ENCODE peak calls at places on chromosomes 11 and 22, in four cellular contexts. X, R, Q and J are unnamed samples.

GRCh38 chr22:42966389-42966998 is 48.5 kb downstream of the PACSIN2 start:
- DNase-seq in X (no peak), R (no peak), Q (no peak), J (no peak)

GRCh38 chr11:30244255-30244654 is 13.4 kb downstream of the FSHB start:
- DNase-seq in X (peak), R (no peak), Q (no peak), J (no peak)

GRCh38 chr11:64809781-64810241 is 540 bp downstream of the MEN1 start:
- DNase-seq in X (peak), R (no peak), Q (no peak), J (no peak)

GRCh38 chr11:93169143-93169542 is 28.6 kb downstream of the SLC36A4 start:
- DNase-seq in X (no peak), R (no peak), Q (no peak), J (no peak)

GRCh38 chr11:101583180-101584128 is at the start of gene TRPC6:
- DNase-seq in X (peak), R (no peak), Q (no peak), J (no peak)

GRCh38 chr11:9003573-9004309 is at the start of gene NRIP3:
- DNase-seq in X (peak), R (peak), Q (peak), J (peak)

GRCh38 chr11:116729501-116730240 is 43.1 kb downstream of the BUD13 start:
- DNase-seq in X (no peak), R (no peak), Q (no peak), J (no peak)

GRCh38 chr22:49934891-49935557 is 16.6 kb downstream of the CRELD2 start:
- DNase-seq in X (no peak), R (peak), Q (peak), J (peak)

GRCh38 chr11:48172818-48173609 is 43.6 kb upstream of the OR4B1 start:
- DNase-seq in X (peak), R (peak), Q (peak), J (peak)

GRCh38 chr11:94762208-94762607 is 5.9 kb upstream of the AMOTL1 start:
- DNase-seq in X (no peak), R (no peak), Q (peak), J (no peak)

GRCh38 chr11:27183672-27184457 is 143.2 kb downstream of the BBOX1 start:
- DNase-seq in X (peak), R (peak), Q (peak), J (peak)

GRCh38 chr11:80593981-80594380 is 1153.2 kb upstream of the TENM4 start:
- DNase-seq in X (no peak), R (no peak), Q (no peak), J (no peak)

GRCh38 chr11:64998690-64999431 is 2.1 kb upstream of the BATF2 start:
- DNase-seq in X (peak), R (no peak), Q (peak), J (no peak)

GRCh38 chr11:65636810-65637557 is 917 bp upstream of the SIPA1 start:
- DNase-seq in X (no peak), R (no peak), Q (no peak), J (no peak)

GRCh38 chr11:18791175-18792065 is at the start of gene PTPN5:
- DNase-seq in X (no peak), R (no peak), Q (no peak), J (no peak)

GRCh38 chr11:36164522-36165250 is 124.5 kb downstream of the COMMD9 start:
- DNase-seq in X (no peak), R (no peak), Q (no peak), J (no peak)

DNA sequence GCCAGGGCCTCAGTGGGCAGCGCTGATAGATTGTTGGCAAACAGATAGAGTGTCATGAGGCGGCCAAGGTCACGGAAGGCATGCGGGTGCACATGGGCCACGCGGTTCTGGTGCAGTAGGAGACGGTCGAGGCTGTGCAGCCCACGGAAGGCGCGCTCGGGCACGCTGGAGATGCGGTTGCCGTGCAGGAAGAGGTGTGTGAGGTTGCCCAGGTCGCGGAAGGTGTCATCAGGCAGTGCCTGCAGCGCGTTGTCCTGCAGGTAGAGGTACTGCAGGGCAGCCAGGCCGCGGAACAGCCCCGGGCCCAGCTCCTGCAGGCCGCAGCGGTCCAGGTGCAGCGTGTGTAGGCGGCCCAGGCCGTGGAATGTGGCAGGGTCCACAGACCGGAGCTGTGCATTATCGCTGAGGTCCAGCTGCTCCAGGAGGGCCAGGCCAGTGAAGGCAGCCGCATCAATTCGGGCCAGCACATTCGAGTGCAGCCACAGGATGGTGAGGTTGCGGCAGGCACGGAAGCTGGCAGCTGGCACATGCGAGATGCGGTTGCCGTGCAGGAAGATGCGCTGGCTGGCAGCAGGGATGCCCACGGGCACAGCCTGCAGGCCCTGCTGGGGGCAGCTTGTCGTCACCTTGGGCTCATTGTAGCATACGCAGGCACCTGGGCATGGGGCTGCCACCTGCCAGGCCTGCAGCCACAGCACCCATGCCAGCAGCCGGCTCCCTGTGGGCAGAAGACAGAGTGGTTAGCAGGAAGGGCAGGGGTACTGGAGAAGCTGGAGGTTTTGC is 25.5 kb downstream of the RTN4R start:
- DNase-seq in X (no peak), R (peak), Q (peak), J (no peak)
- H3K27ac ChIP-seq in X (no peak), R (peak), Q (peak), J (peak)

GRCh38 chr11:117823941-117824420 is 563 bp downstream of the FXYD2 start:
- DNase-seq in X (no peak), R (no peak), Q (no peak), J (no peak)
- H3K27ac ChIP-seq in X (peak), R (no peak), Q (peak), J (no peak)

GRCh38 chr11:118312328-118312727 is 7.8 kb downstream of the CD3E start:
- DNase-seq in X (no peak), R (no peak), Q (no peak), J (no peak)
- H3K27ac ChIP-seq in X (no peak), R (peak), Q (peak), J (peak)

GRCh38 chr22:37581534-37581933 is 1.6 kb upstream of the LGALS2 start:
- DNase-seq in X (no peak), R (no peak), Q (no peak), J (no peak)
- H3K27ac ChIP-seq in X (no peak), R (no peak), Q (no peak), J (no peak)

DNA sequence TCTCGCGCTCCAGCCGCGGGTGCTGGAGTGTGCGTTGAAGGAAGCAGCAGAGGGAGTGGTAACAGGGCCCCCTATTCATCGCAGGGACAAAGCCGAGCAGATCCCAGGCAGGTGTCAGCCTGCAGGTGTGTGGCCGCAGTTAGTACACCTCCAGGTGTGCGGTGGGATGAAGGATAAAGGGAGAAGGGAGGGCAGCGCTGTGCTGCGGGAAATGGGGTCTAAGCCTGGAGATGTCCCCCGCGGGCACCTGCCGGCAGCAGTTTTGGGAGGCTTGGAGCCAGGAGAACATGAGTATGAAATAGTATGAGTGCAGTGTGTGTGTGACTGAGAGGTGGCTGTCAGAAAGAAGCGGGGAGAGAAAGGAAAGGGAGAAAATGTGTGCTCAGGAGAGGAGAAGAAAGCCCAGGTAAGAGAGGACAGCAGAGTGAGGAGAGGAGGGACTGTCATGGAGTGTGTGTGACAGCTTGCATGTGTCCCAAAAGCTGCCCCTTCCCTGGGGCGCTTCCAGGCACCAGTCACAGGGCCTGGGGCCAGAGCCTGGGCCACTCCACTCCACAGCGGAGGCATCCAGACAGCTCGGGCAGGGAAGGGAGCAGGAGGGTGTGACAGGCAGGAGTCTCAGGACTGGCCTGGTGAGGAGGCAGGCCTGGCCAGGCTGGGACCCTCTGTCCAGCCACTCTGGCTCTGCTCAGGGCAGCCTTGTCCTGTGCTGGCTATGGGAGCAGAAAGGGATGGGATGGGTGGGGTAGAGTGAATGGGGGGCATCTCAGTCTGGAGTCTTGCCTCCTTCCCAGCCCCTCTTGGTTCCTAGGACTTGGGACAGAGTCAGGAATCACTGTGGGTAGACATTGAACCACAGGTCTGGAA is 831 bp downstream of the MMP11 start:
- DNase-seq in X (no peak), R (no peak), Q (no peak), J (no peak)
- H3K27ac ChIP-seq in X (no peak), R (no peak), Q (no peak), J (no peak)